ENCODE peak calls at places on chromosomes 12 and 14, in eight cellular contexts. E is adrenal gland, A is upper lobe of left lung, L is adipocyte, M is ovary, G is heart right ventricle, H is GM06990, B is fibroblast of mammary gland. P is an unnamed sample.

GRCh38 chr12:105920161-105920684 is 218.5 kb downstream of the NUAK1 start:
- DNase-seq in E (no peak), A (no peak), L (no peak), M (no peak), G (peak; percentile 50), H (no peak), B (no peak), P (peak; percentile 31)

GRCh38 chr12:62646566-62646965 is 179.9 kb downstream of the MON2 start:
- DNase-seq in E (no peak), A (no peak), L (no peak), M (no peak), G (no peak), H (no peak), B (no peak), P (no peak)

GRCh38 chr14:93736378-93737014 is 51.8 kb downstream of the PRIMA1 start:
- DNase-seq in E (no peak), A (no peak), L (no peak), M (no peak), G (no peak), H (no peak), B (no peak), P (peak; percentile 64)

GRCh38 chr12:50110762-50111416 is 1.1 kb upstream of the COX14 start:
- DNase-seq in E (peak; percentile 80), A (peak; percentile 88), L (peak; percentile 25), M (peak; percentile 58), G (peak; percentile 75), H (peak; percentile 65), B (peak; percentile 42), P (peak; percentile 36)

GRCh38 chr12:93080994-93081809 is 152.1 kb upstream of the EEA1 start:
- DNase-seq in E (no peak), A (no peak), L (peak; percentile 63), M (no peak), G (no peak), H (no peak), B (no peak), P (no peak)

GRCh38 chr12:110058875-110059615 is 10.7 kb upstream of the C12orf76 start:
- DNase-seq in E (no peak), A (no peak), L (no peak), M (no peak), G (no peak), H (no peak), B (no peak), P (no peak)

GRCh38 chr12:54225666-54226065 is 36.9 kb upstream of the SMUG1 start:
- DNase-seq in E (no peak), A (no peak), L (no peak), M (no peak), G (no peak), H (no peak), B (peak; percentile 28), P (no peak)

GRCh38 chr12:120368789-120369475 is at the start of gene MSI1:
- DNase-seq in E (no peak), A (no peak), L (peak; percentile 56), M (no peak), G (no peak), H (no peak), B (no peak), P (no peak)

GRCh38 chr14:65279510-65279909 is 133.0 kb upstream of the FUT8 start:
- DNase-seq in E (no peak), A (no peak), L (no peak), M (no peak), G (no peak), H (no peak), B (no peak), P (no peak)

GRCh38 chr12:121467638-121468403 is 67.9 kb downstream of the RNF34 start:
- DNase-seq in E (peak; percentile 55), A (no peak), L (peak; percentile 34), M (peak; percentile 69), G (peak; percentile 27), H (no peak), B (no peak), P (no peak)

GRCh38 chr12:59149995-59150642 is 229.8 kb upstream of the LRIG3 start:
- DNase-seq in E (peak; percentile 24), A (no peak), L (peak; percentile 92), M (no peak), G (peak; percentile 12), H (peak; percentile 15), B (peak; percentile 91), P (peak; percentile 13)

GRCh38 chr14:95326987-95327386 is 7.3 kb upstream of the CLMN start:
- DNase-seq in E (no peak), A (no peak), L (no peak), M (no peak), G (no peak), H (peak; percentile 40), B (no peak), P (no peak)

GRCh38 chr14:49553892-49554291 is 32.3 kb downstream of the RPS29 start:
- DNase-seq in E (no peak), A (no peak), L (no peak), M (no peak), G (no peak), H (no peak), B (no peak), P (no peak)

GRCh38 chr12:98224584-98225221 is 290.7 kb upstream of the TMPO start:
- DNase-seq in E (no peak), A (no peak), L (no peak), M (no peak), G (no peak), H (peak; percentile 34), B (no peak), P (no peak)

GRCh38 chr12:130632582-130633174 is 83.4 kb downstream of the RIMBP2 start:
- DNase-seq in E (no peak), A (no peak), L (no peak), M (no peak), G (no peak), H (no peak), B (no peak), P (no peak)

GRCh38 chr12:6752181-6752930 is 585 bp downstream of the MLF2 start:
- DNase-seq in E (peak; percentile 67), A (peak; percentile 51), L (peak; percentile 72), M (no peak), G (peak; percentile 49), H (no peak), B (peak; percentile 60), P (peak; percentile 61)

GRCh38 chr14:61493996-61494395 is 172.6 kb downstream of the PRKCH start:
- DNase-seq in E (no peak), A (no peak), L (no peak), M (no peak), G (no peak), H (no peak), B (peak; percentile 73), P (no peak)

GRCh38 chr12:92464911-92465310 is 237.9 kb upstream of the PLEKHG7 start:
- DNase-seq in E (no peak), A (no peak), L (no peak), M (no peak), G (no peak), H (no peak), B (no peak), P (no peak)

GRCh38 chr14:91061309-91061887 is 957 bp upstream of the RPS6KA5 start:
- DNase-seq in E (no peak), A (no peak), L (no peak), M (no peak), G (no peak), H (no peak), B (no peak), P (no peak)

GRCh38 chr14:24289649-24290283 is 9.8 kb downstream of the DHRS1 start:
- DNase-seq in E (no peak), A (no peak), L (no peak), M (no peak), G (no peak), H (no peak), B (no peak), P (no peak)

GRCh38 chr12:108689314-108690190 is 41.8 kb downstream of the CORO1C start:
- DNase-seq in E (no peak), A (peak; percentile 55), L (peak; percentile 60), M (no peak), G (peak; percentile 73), H (peak; percentile 37), B (peak; percentile 47), P (peak; percentile 50)

DNA sequence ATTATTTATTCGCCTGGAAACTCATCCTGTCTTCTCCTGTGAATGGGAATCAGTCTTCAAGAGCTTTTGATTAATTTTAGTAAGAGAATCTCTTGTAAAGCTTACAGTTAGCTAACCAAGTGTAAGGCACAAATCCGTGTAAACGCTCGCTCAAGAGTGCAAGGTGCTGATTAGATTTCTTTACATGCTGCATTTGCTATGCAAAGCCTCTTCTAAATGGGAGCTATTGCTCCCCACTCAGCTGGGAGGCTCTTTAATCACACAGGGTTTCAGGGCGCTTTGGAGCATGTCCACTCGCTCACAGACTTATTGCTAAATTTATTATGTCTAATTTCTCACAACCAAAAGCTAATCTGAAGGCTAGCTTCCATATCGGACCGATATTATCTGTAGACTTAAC is 5.0 kb downstream of the FLRT2 start:
- DNase-seq in E (no peak), A (no peak), L (peak; percentile 47), M (no peak), G (no peak), H (no peak), B (peak; percentile 20), P (no peak)
- H3K4me3 ChIP-seq in E (peak overlapping the region; percentile 65), A (peak overlapping the region; percentile 56), L (peak overlapping the region; percentile 91), M (peak overlapping the region; percentile 70), G (peak overlapping the region; percentile 61), H (no peak overlapping the region), B (peak overlapping the region; percentile 84), P (no peak overlapping the region)

GRCh38 chr14:51860164-51860835 is at the start of gene GNG2:
- DNase-seq in E (peak; percentile 80), A (peak; percentile 88), L (peak; percentile 89), M (peak; percentile 80), G (peak; percentile 78), H (peak; percentile 81), B (peak; percentile 79), P (peak; percentile 85)
- H3K4me3 ChIP-seq in E (peak within 1 kb of the TSS; percentile 54), A (peak within 1 kb of the TSS; percentile 50), L (peak within 1 kb of the TSS; percentile 92), M (peak within 1 kb of the TSS; percentile 38), G (peak within 1 kb of the TSS; percentile 61), H (peak within 1 kb of the TSS; percentile 78), B (peak within 1 kb of the TSS; percentile 66), P (peak within 1 kb of the TSS; percentile 72)

DNA sequence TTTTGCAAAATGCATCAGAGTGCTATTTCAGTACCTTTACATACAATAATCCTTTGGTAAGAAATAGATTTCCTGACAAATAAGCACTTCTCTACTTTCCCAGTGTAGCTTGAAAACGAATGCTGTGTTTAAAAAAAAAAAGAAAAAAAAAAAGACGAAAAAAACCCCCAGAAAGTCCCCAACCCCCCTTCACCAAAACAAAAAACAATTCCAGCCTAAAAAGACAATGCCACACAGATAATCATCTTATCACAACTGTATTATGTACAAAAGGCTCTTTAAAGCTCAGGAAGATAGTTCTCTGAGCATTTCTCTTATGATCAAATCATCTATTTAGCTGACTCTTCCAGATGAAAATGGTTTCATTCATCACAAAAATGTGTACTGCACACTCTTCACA is 1.6 kb downstream of the FERMT2 start:
- DNase-seq in E (no peak), A (no peak), L (no peak), M (no peak), G (no peak), H (no peak), B (no peak), P (no peak)
- H3K4me3 ChIP-seq in E (peak overlapping the region; percentile 85), A (peak overlapping the region; percentile 85), L (peak overlapping the region; percentile 93), M (peak overlapping the region; percentile 76), G (peak overlapping the region; percentile 76), H (peak overlapping the region; percentile 86), B (peak overlapping the region; percentile 97), P (peak overlapping the region; percentile 87)

DNA sequence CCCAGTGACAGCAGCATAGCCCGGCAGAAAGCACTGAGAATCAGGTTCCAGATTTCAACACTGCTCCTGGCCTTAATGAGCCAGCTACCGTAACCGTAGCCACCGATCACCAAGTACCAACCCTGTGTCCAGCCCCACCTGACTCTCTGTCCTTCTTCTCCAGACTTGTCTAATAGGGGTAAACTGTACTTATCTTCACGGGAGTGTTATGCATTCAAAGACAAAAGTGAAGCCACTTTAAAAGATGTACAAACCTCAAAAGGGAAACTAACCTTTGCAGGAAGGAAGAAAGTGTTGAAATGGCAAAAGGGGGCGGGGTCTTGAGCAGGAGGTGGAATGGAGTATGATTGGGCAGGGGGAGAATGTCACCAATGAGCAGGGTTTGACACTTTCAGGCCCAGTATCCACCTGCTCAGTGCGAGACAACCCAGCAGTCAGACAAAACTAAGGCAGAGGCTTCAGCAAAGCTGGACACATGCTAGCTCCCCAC is 226.1 kb downstream of the CHST11 start:
- DNase-seq in E (no peak), A (peak; percentile 70), L (no peak), M (no peak), G (no peak), H (no peak), B (no peak), P (no peak)
- H3K4me3 ChIP-seq in E (no peak overlapping the region), A (no peak overlapping the region), L (no peak overlapping the region), M (no peak overlapping the region), G (no peak overlapping the region), H (peak overlapping the region; percentile 33), B (no peak overlapping the region), P (no peak overlapping the region)